ENCODE peak calls at places on chromosomes 16 and 17, in ten cellular contexts. I is HL-60; T is lower lobe of right lung; G is A549; X is fibroblast of lung; L is tibial artery; S is bronchial epithelial cell; B is HFF-Myc; M is cardiac muscle cell; Y is CD8-positive, alpha-beta T cell. A is an unnamed sample.

GRCh38 chr17:949623-950338 is 29.8 kb downstream of the NXN start:
- DNase-seq in I (no peak), T (no peak), G (no peak), X (no peak), L (no peak), S (no peak), B (no peak), M (no peak), Y (no peak), A (no peak)

GRCh38 chr16:69711115-69711740 is 15.1 kb downstream of the NQO1 start:
- DNase-seq in I (no peak), T (no peak), G (no peak), X (peak), L (peak), S (peak), B (peak), M (no peak), Y (no peak), A (peak)

GRCh38 chr16:54176376-54176901 is 110.1 kb downstream of the IRX3 start:
- DNase-seq in I (no peak), T (no peak), G (no peak), X (no peak), L (no peak), S (no peak), B (peak), M (peak), Y (no peak), A (no peak)

GRCh38 chr16:53821957-53822625 is 118.1 kb downstream of the FTO start:
- DNase-seq in I (no peak), T (no peak), G (peak), X (peak), L (no peak), S (peak), B (no peak), M (no peak), Y (no peak), A (peak)

GRCh38 chr16:84044108-84044488 is 1.5 kb upstream of the SLC38A8 start:
- DNase-seq in I (no peak), T (peak), G (peak), X (peak), L (no peak), S (no peak), B (no peak), M (peak), Y (no peak), A (no peak)

GRCh38 chr17:7845359-7846062 is 9.4 kb upstream of the TMEM88 start:
- DNase-seq in I (no peak), T (peak), G (no peak), X (no peak), L (peak), S (no peak), B (no peak), M (no peak), Y (no peak), A (no peak)

GRCh38 chr17:34299918-34300600 is 14.5 kb downstream of the CCL11 start:
- DNase-seq in I (no peak), T (no peak), G (no peak), X (peak), L (no peak), S (peak), B (no peak), M (no peak), Y (no peak), A (peak)

GRCh38 chr17:56809106-56809819 is 24.5 kb downstream of the C17orf67 start:
- DNase-seq in I (no peak), T (no peak), G (no peak), X (no peak), L (no peak), S (peak), B (no peak), M (no peak), Y (no peak), A (no peak)

GRCh38 chr17:71176928-71177443 is 943.8 kb upstream of the SOX9 start:
- DNase-seq in I (no peak), T (no peak), G (no peak), X (no peak), L (no peak), S (no peak), B (no peak), M (no peak), Y (no peak), A (no peak)

GRCh38 chr17:80283116-80283852 is 22.6 kb downstream of the RNF213 start:
- DNase-seq in I (no peak), T (peak), G (no peak), X (no peak), L (no peak), S (no peak), B (no peak), M (no peak), Y (peak), A (no peak)

GRCh38 chr16:85220125-85220839 is 108.0 kb upstream of the CIBAR2 start:
- DNase-seq in I (no peak), T (peak), G (no peak), X (peak), L (peak), S (peak), B (peak), M (no peak), Y (no peak), A (no peak)

GRCh38 chr17:19336938-19337711 is 25.4 kb downstream of the B9D1 start:
- DNase-seq in I (no peak), T (no peak), G (no peak), X (peak), L (no peak), S (no peak), B (no peak), M (peak), Y (no peak), A (no peak)

GRCh38 chr16:78100162-78100467 is 661 bp downstream of the WWOX start:
- DNase-seq in I (no peak), T (no peak), G (no peak), X (no peak), L (no peak), S (no peak), B (no peak), M (no peak), Y (no peak), A (no peak)

GRCh38 chr17:32946375-32947135 is 18.6 kb downstream of the TMEM98 start:
- DNase-seq in I (no peak), T (no peak), G (no peak), X (no peak), L (no peak), S (no peak), B (no peak), M (no peak), Y (no peak), A (no peak)

GRCh38 chr16:77551352-77551751 is 116.5 kb upstream of the ADAMTS18 start:
- DNase-seq in I (no peak), T (no peak), G (no peak), X (peak), L (no peak), S (no peak), B (no peak), M (no peak), Y (no peak), A (no peak)

GRCh38 chr17:81523139-81524062 is 4.8 kb upstream of the FSCN2 start:
- DNase-seq in I (no peak), T (peak), G (no peak), X (no peak), L (peak), S (no peak), B (no peak), M (peak), Y (no peak), A (peak)

GRCh38 chr17:76827736-76828135 is 40.5 kb upstream of the MGAT5B start:
- DNase-seq in I (no peak), T (no peak), G (no peak), X (no peak), L (no peak), S (no peak), B (no peak), M (no peak), Y (no peak), A (no peak)

DNA sequence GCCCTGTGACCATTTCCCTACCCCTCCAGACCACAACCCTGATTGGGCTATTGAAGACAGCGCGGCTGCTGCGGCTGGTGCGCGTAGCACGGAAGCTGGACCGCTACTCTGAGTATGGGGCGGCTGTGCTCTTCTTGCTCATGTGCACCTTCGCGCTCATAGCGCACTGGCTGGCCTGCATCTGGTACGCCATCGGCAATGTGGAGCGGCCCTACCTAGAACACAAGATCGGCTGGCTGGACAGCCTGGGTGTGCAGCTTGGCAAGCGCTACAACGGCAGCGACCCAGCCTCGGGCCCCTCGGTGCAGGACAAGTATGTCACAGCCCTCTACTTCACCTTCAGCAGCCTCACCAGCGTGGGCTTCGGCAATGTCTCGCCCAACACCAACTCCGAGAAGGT is 12.5 kb downstream of the KCNH6 start:
- DNase-seq in I (no peak), T (peak), G (no peak), X (no peak), L (no peak), S (no peak), B (no peak), M (no peak), Y (no peak), A (no peak)
- TF ChIP-seq CTCF in I (no peak), T (no peak), G (no peak), X (no peak), L (no peak), S (no peak), B (no peak), M (no peak), Y (no peak), A (no peak)

DNA sequence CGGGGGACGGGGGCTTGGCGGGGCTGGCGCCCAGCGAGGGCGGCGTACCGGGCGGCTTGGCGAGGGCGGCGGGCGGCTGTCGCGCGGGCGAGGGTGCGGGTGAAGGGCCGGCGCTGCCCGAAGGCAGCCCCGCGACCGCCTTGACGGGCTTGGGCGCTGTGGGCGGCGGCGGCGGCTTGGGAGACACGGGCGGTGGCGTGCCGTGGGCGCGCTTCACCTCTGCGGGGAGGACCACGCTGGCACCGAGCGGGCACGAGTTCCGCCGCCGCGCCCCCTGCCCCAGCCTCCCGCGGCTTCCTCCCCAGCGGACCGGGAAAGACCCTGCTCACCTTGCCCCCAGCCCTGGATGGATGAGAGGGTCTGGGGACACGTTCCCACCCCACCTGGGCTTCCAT is 17.3 kb downstream of the CASKIN1 start:
- DNase-seq in I (no peak), T (no peak), G (no peak), X (no peak), L (no peak), S (no peak), B (no peak), M (no peak), Y (no peak), A (no peak)
- H3K4me3 ChIP-seq in I (no peak), T (no peak), G (no peak), X (no peak), L (no peak), S (no peak), B (no peak), M (no peak), Y (no peak), A (no peak)

DNA sequence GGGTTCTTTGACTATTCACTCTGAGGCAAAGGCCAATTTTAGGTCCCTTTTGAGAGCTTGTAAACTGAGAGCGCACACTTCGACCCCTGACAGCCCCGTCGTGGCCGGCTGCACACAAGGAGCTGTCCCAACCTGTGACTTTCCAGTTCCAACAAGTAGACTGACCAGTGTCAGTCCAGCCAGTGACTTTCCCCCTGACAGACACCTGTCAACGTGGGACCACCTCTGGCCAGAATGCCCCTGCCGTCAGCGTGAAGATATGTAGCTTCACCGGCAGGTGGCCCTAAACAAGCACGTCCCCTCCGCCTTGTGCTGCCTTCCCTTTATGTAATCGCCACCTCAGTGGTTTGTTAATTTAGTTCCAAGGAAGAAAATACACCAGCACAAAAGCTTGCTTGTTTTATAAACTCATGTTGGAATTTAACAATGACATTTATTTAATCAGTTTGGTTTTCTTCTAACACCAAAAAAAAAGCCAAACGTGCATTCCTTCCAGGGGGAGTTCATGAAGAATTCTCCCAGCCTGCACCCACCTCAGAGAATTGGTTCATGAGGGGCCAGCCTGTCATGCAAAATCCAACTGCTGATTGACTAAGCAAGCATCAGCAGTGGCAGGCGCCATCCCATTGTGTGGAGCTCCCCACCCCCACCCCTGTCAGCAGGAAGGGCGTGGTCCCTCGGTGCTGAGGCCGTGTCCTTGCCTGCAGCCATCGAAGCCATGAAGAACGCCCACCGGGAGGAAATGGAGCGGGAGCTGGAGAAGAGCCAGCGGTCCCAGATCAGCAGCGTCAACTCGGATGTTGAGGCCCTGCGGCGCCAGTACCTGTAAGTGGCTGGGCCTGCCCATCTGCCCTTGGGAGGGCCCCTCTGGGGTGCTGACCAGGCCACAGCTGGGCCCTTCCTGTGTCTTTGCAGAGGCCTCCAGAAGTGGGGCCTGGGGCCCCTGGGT is 33.9 kb downstream of the PLD6 start:
- DNase-seq in I (no peak), T (peak), G (no peak), X (no peak), L (no peak), S (peak), B (no peak), M (no peak), Y (no peak), A (no peak)
- TF ChIP-seq CTCF in I (no peak), T (no peak), G (no peak), X (no peak), L (no peak), S (peak), B (no peak), M (no peak), Y (no peak), A (no peak)

GRCh38 chr16:1987198-1987597 is 2.6 kb upstream of the SYNGR3 start:
- DNase-seq in I (no peak), T (no peak), G (no peak), X (no peak), L (no peak), S (no peak), B (no peak), M (no peak), Y (no peak), A (no peak)

GRCh38 chr16:1984347-1985225 is 593 bp downstream of the GFER start:
- DNase-seq in I (no peak), T (no peak), G (no peak), X (peak), L (no peak), S (no peak), B (no peak), M (no peak), Y (no peak), A (no peak)

GRCh38 chr16:1983053-1983543 is 895 bp upstream of the GFER start:
- DNase-seq in I (no peak), T (no peak), G (no peak), X (no peak), L (no peak), S (no peak), B (no peak), M (no peak), Y (no peak), A (no peak)

GRCh38 chr16:1983544-1984346 is at the start of gene GFER:
- DNase-seq in I (no peak), T (peak), G (peak), X (peak), L (peak), S (peak), B (peak), M (peak), Y (peak), A (peak)

DNA sequence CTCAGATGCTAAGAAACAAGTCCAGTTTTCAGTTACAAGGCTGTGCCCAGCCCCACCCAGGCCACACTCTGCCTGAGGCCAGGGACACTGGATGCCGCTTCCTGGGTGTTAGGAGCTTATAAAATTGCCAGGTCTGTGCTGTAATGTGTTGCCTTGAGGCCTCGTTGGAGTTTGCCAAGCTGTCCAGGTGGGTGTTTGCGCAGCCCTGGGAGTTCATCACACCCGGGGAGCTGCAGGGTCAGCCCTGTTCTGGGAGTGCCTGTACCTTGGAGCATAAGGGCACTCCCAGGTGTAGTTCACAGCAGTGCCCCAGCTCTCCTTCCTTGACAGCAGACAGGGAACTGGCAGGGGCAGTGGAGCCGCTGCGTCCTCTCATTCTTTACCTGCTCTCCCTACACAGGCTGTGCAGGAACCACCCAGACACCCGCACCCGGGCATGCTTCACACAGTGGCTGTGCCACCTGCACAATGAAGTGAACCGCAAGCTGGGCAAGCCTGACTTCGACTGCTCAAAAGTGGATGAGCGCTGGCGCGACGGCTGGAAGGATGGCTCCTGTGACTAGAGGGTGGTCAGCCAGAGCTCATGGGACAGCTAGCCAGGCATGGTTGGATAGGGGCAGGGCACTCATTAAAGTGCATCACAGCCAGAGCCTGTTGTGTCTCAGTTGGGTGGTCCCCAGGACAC is 1.6 kb downstream of the GFER start:
- DNase-seq in I (no peak), T (no peak), G (no peak), X (no peak), L (no peak), S (no peak), B (no peak), M (no peak), Y (no peak), A (no peak)
- H3K4me3 ChIP-seq in I (no peak), T (peak), G (peak), X (peak), L (no peak), S (no peak), B (peak), M (no peak), Y (no peak), A (no peak)

A was measured in AG09309.